ENCODE peak calls at places on chromosomes 1 and 21, in seven cellular contexts. D, F, V, G, T, N and K are unnamed samples.

GRCh38 chr1:24309762-24310485 is 9.2 kb upstream of the GRHL3 start:
- DNase-seq in D (peak), F (no peak), V (no peak), G (no peak), T (no peak), N (no peak), K (no peak)

GRCh38 chr1:216422821-216423529 is at the start of gene USH2A:
- DNase-seq in D (no peak), F (no peak), V (peak), G (peak), T (no peak), N (no peak), K (no peak)

GRCh38 chr1:113616201-113616600 is 143.1 kb downstream of the PHTF1 start:
- DNase-seq in D (no peak), F (no peak), V (no peak), G (no peak), T (no peak), N (no peak), K (no peak)

GRCh38 chr1:184637664-184638063 is 117.0 kb downstream of the EDEM3 start:
- DNase-seq in D (no peak), F (no peak), V (no peak), G (no peak), T (no peak), N (no peak), K (no peak)

GRCh38 chr1:112904071-112904830 is 51.7 kb downstream of the SLC16A1 start:
- DNase-seq in D (peak), F (peak), V (no peak), G (no peak), T (peak), N (no peak), K (no peak)

GRCh38 chr1:8137406-8138244 is 111.5 kb upstream of the ERRFI1 start:
- DNase-seq in D (peak), F (peak), V (no peak), G (no peak), T (no peak), N (no peak), K (no peak)

GRCh38 chr1:110605901-110606783 is at the start of gene KCNA2:
- DNase-seq in D (no peak), F (no peak), V (peak), G (no peak), T (peak), N (peak), K (no peak)

GRCh38 chr1:85200870-85201339 is at the start of gene SYDE2:
- DNase-seq in D (peak), F (peak), V (peak), G (peak), T (peak), N (peak), K (no peak)

GRCh38 chr1:228317891-228318810 is 88.5 kb downstream of the TRIM11 start:
- DNase-seq in D (no peak), F (no peak), V (no peak), G (no peak), T (no peak), N (no peak), K (no peak)

GRCh38 chr1:206514821-206515387 is 7.6 kb downstream of the RASSF5 start:
- DNase-seq in D (no peak), F (no peak), V (no peak), G (no peak), T (no peak), N (no peak), K (no peak)

GRCh38 chr1:43134640-43135039 is 37.5 kb downstream of the EBNA1BP2 start:
- DNase-seq in D (no peak), F (no peak), V (no peak), G (no peak), T (no peak), N (no peak), K (no peak)

GRCh38 chr1:43027977-43028376 is 69.3 kb upstream of the SLC2A1 start:
- DNase-seq in D (no peak), F (no peak), V (no peak), G (no peak), T (no peak), N (no peak), K (no peak)

GRCh38 chr1:8396912-8397406 is 79.0 kb downstream of the SLC45A1 start:
- DNase-seq in D (peak), F (peak), V (no peak), G (no peak), T (no peak), N (no peak), K (no peak)

GRCh38 chr1:236307437-236307836 is 25.7 kb upstream of the ERO1B start:
- DNase-seq in D (no peak), F (no peak), V (no peak), G (no peak), T (no peak), N (no peak), K (no peak)

GRCh38 chr1:86247553-86248279 is 91.1 kb upstream of the COL24A1 start:
- DNase-seq in D (no peak), F (peak), V (no peak), G (no peak), T (no peak), N (no peak), K (no peak)

GRCh38 chr1:20493839-20494608 is 8.0 kb upstream of the CAMK2N1 start:
- DNase-seq in D (peak), F (peak), V (peak), G (peak), T (peak), N (peak), K (peak)

GRCh38 chr1:52913014-52913413 is 8.5 kb downstream of the ECHDC2 start:
- DNase-seq in D (no peak), F (no peak), V (no peak), G (no peak), T (no peak), N (no peak), K (no peak)

GRCh38 chr1:70675737-70676156 is 264.7 kb downstream of the CTH start:
- DNase-seq in D (no peak), F (no peak), V (no peak), G (no peak), T (peak), N (no peak), K (peak)

GRCh38 chr1:108865316-108865910 is 8.5 kb upstream of the AKNAD1 start:
- DNase-seq in D (no peak), F (no peak), V (no peak), G (peak), T (no peak), N (no peak), K (no peak)

GRCh38 chr21:41631564-41632461 is 123.9 kb upstream of the TMPRSS2 start:
- DNase-seq in D (peak), F (no peak), V (peak), G (peak), T (no peak), N (no peak), K (peak)

GRCh38 chr1:246159290-246160227 is 347.5 kb downstream of the SMYD3 start:
- DNase-seq in D (no peak), F (no peak), V (no peak), G (no peak), T (no peak), N (no peak), K (no peak)

GRCh38 chr1:209411491-209411929 is 172.0 kb upstream of the CAMK1G start:
- DNase-seq in D (peak), F (no peak), V (no peak), G (no peak), T (no peak), N (peak), K (no peak)

GRCh38 chr1:43442756-43443155 is 11.0 kb downstream of the HYI start:
- DNase-seq in D (no peak), F (no peak), V (no peak), G (no peak), T (no peak), N (no peak), K (no peak)

GRCh38 chr1:89703469-89703868 is 70.5 kb downstream of the LRRC8C start:
- DNase-seq in D (no peak), F (no peak), V (no peak), G (no peak), T (no peak), N (no peak), K (no peak)

GRCh38 chr1:223142795-223143759 is at the start of gene TLR5:
- DNase-seq in D (peak), F (no peak), V (peak), G (peak), T (peak), N (peak), K (peak)

GRCh38 chr1:172894345-172895049 is 156.2 kb downstream of the TNFSF18 start:
- DNase-seq in D (no peak), F (no peak), V (no peak), G (peak), T (no peak), N (no peak), K (peak)

GRCh38 chr1:198909973-198910372 is 271.1 kb downstream of the PTPRC start:
- DNase-seq in D (no peak), F (no peak), V (no peak), G (no peak), T (no peak), N (no peak), K (no peak)

GRCh38 chr1:211292411-211292810 is 33.2 kb downstream of the RCOR3 start:
- DNase-seq in D (no peak), F (no peak), V (no peak), G (no peak), T (no peak), N (no peak), K (no peak)

GRCh38 chr1:211359876-211360275 is 33.2 kb downstream of the TRAF5 start:
- DNase-seq in D (no peak), F (no peak), V (no peak), G (no peak), T (no peak), N (no peak), K (no peak)

GRCh38 chr1:159204071-159204790 is 444 bp upstream of the ACKR1 start:
- DNase-seq in D (no peak), F (no peak), V (no peak), G (no peak), T (no peak), N (no peak), K (no peak)

GRCh38 chr1:185556551-185556950 is 177.6 kb upstream of the HMCN1 start:
- DNase-seq in D (no peak), F (no peak), V (no peak), G (no peak), T (no peak), N (no peak), K (no peak)

GRCh38 chr1:33515112-33515511 is 42.7 kb downstream of the ZSCAN20 start:
- DNase-seq in D (no peak), F (no peak), V (no peak), G (no peak), T (no peak), N (no peak), K (no peak)

GRCh38 chr1:232766224-232766890 is 38.9 kb upstream of the MAP10 start:
- DNase-seq in D (peak), F (no peak), V (no peak), G (no peak), T (no peak), N (no peak), K (no peak)

GRCh38 chr1:241591736-241592135 is 48.4 kb downstream of the CHML start:
- DNase-seq in D (no peak), F (no peak), V (no peak), G (no peak), T (no peak), N (no peak), K (no peak)

GRCh38 chr1:20724364-20725188 is 6.8 kb upstream of the KIF17 start:
- DNase-seq in D (no peak), F (no peak), V (no peak), G (no peak), T (no peak), N (peak), K (no peak)

GRCh38 chr1:222948079-222948478 is 133.2 kb downstream of the DISP1 start:
- DNase-seq in D (no peak), F (no peak), V (no peak), G (no peak), T (no peak), N (no peak), K (no peak)

GRCh38 chr1:21521717-21522060 is 12.5 kb downstream of the ALPL start:
- DNase-seq in D (no peak), F (no peak), V (no peak), G (no peak), T (no peak), N (no peak), K (no peak)